ENCODE peak calls at places on chromosomes 1 and 21, in six cellular contexts. U, F, I, S, V and W are unnamed samples.

GRCh38 chr1:51927029-51927428 is 48.5 kb upstream of the NRDC start:
- DNase-seq in V (peak), F (no peak), S (no peak), U (peak), I (no peak), W (no peak)

GRCh38 chr1:87598429-87598828 is 269.7 kb downstream of the LMO4 start:
- DNase-seq in I (peak), F (no peak), S (no peak), U (peak), V (no peak), W (no peak)

GRCh38 chr1:16241116-16241763 is 4.3 kb upstream of the CPLANE2 start:
- DNase-seq in V (no peak), F (no peak), S (no peak), I (peak), U (no peak), W (no peak)

GRCh38 chr1:184310157-184310819 is 76.5 kb upstream of the C1orf21 start:
- DNase-seq in F (no peak), I (no peak), S (no peak), V (no peak), U (no peak), W (no peak)

GRCh38 chr1:218412181-218412580 is 67.0 kb downstream of the TGFB2 start:
- DNase-seq in I (no peak), V (peak), U (peak), S (no peak), F (no peak), W (no peak)

GRCh38 chr1:10415211-10415930 is 14.9 kb upstream of the CENPS start:
- DNase-seq in I (peak), V (peak), U (peak), F (no peak), S (peak), W (peak)

GRCh38 chr21:34039678-34040382 is 33.5 kb upstream of the MRPS6 start:
- DNase-seq in U (no peak), I (no peak), V (no peak), F (no peak), S (peak), W (no peak)

GRCh38 chr1:184664042-184664659 is 90.5 kb downstream of the EDEM3 start:
- DNase-seq in I (peak), V (peak), F (no peak), U (peak), S (peak), W (peak)

GRCh38 chr1:212979340-212980122 is 29.2 kb downstream of the VASH2 start:
- DNase-seq in S (no peak), V (no peak), U (no peak), F (no peak), I (no peak), W (no peak)

GRCh38 chr1:94434339-94435092 is 16.3 kb downstream of the ABCD3 start:
- DNase-seq in F (no peak), I (no peak), S (no peak), U (no peak), V (peak), W (no peak)

GRCh38 chr1:202164271-202165037 is 4.1 kb upstream of the PTPN7 start:
- DNase-seq in F (peak), I (no peak), V (no peak), U (no peak), S (peak), W (no peak)

GRCh38 chr1:206445116-206445515 is 25.2 kb upstream of the IKBKE start:
- DNase-seq in S (no peak), U (no peak), V (peak), I (no peak), F (no peak), W (peak)

GRCh38 chr1:41657679-41658078 is 173.2 kb upstream of the EDN2 start:
- DNase-seq in U (no peak), I (no peak), V (no peak), F (no peak), S (no peak), W (no peak)

GRCh38 chr1:231629132-231629531 is 2.5 kb downstream of the DISC1 start:
- DNase-seq in V (no peak), I (no peak), S (no peak), U (no peak), F (no peak), W (peak)

GRCh38 chr1:235468970-235469369 is 35.3 kb downstream of the B3GALNT2 start:
- DNase-seq in S (no peak), V (peak), I (peak), U (peak), F (no peak), W (peak)

GRCh38 chr21:45405819-45406762 is 1.1 kb downstream of the COL18A1 start:
- DNase-seq in S (no peak), F (no peak), U (peak), I (peak), V (peak), W (peak)

GRCh38 chr1:204084247-204084772 is 11.4 kb downstream of the SOX13 start:
- DNase-seq in V (no peak), I (peak), F (no peak), S (no peak), U (peak), W (no peak)

GRCh38 chr21:31529406-31529805 is 130.1 kb upstream of the SOD1 start:
- DNase-seq in F (no peak), V (no peak), I (no peak), S (no peak), U (no peak), W (no peak)

GRCh38 chr1:7293702-7294630 is 477.1 kb upstream of the VAMP3 start:
- DNase-seq in S (no peak), U (no peak), F (no peak), I (no peak), V (no peak), W (no peak)

GRCh38 chr21:45003331-45004058 is 63.7 kb downstream of the SLX9 start:
- DNase-seq in F (no peak), V (peak), U (no peak), S (no peak), I (peak), W (no peak)

GRCh38 chr1:224700915-224701531 is 84.9 kb downstream of the CNIH3 start:
- DNase-seq in F (peak), S (peak), V (no peak), I (peak), U (peak), W (no peak)

GRCh38 chr1:71587961-71588360 is 507.1 kb upstream of the ZRANB2 start:
- DNase-seq in S (no peak), V (peak), I (no peak), F (peak), U (peak), W (peak)

DNA sequence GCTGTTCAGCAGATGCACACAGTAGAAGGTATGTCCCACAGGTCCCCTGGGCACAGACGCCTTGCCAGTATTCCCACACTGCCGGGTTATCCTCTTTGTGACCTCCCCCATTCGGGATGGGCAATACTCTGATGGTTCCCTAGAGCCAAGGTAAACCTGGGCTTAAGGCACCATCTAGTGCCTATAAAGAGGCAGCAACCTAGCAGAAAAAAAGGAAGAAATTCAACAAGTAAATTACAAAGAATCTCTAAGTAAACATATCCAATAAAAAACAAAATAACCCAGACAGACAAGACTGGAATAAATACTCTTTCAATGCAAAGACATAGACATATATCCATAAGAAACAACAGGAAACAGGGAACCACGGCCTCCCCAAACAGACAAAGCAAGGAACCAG is 39.4 kb downstream of the HSF2BP start:
- DNase-seq in F (no peak), I (no peak), V (no peak), S (no peak), U (peak), W (no peak)
- TF ChIP-seq EZH2 in F (no peak), I (no peak), V (no peak), S (no peak), U (no peak), W (no peak)

DNA sequence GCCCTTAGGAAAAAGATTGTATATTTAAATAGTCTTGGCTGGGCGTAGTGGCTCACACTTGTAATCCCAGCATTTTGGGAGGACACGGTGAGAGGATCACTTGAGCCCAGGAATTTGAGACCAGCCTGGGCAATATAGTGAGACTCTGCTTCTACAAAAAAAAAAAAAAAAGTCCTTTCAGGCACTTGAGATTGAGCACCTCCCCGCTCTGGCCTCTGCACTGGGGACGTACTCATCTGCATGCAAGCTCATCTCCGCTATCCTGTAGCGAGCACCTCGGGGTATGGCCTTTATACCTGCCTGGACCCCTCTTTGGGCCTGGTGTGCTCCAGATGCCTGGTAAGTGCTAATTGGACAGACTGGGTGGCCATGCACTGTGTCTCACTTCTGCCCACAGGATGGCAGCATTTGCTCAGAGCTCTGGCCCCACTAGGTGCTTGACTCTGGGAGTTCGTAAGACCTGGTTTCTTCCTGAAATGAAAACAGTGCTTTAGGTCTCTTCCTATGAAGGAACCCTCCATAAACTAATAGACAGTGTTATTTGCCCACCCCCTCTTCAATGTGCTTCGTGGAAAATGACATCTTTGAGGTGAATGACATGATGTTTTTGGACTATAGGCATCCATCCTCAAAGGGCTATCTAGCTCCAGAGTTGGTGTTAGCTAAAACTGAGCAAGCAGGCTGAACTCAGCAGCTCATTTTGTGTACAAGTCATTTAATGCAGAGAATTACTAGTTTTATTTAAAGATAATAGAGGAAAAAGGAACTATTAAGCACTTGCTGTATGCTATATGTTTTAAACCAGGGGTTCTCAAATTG is 61.7 kb upstream of the ADAR start:
- DNase-seq in I (peak), S (peak), V (peak), F (peak), U (peak), W (peak)
- TF ChIP-seq EZH2 in I (no peak), S (no peak), V (no peak), F (no peak), U (no peak), W (no peak)

DNA sequence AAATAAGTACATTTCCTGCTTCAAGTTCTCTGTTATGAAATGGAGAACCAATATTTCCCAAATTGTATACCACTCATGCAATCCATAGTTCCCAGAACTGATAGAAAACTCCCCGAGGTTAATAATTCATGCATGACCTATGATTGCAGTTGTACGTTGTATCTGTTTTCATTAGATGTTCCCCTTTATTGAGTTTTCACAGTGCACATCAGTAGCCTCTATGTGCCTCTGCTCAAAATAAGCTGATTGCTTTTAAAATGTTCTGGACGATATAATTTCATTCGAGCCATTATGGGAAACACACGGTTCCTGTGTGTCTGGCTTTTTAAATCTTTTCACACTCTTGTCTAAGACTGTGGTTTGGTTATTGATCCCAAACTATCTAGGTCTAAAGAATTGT is 253.1 kb upstream of the KIAA0040 start:
- DNase-seq in I (no peak), V (no peak), U (no peak), F (no peak), S (no peak), W (no peak)
- TF ChIP-seq EZH2 in I (no peak), V (no peak), U (no peak), F (no peak), S (no peak), W (no peak)

GRCh38 chr1:213987422-213987875 is 324 bp upstream of the PROX1 start:
- DNase-seq in U (peak), F (no peak), I (no peak), S (no peak), V (no peak), W (no peak)

GRCh38 chr1:213988639-213989070 is 882 bp downstream of the PROX1 start:
- DNase-seq in F (no peak), V (no peak), I (no peak), U (no peak), S (no peak), W (no peak)

GRCh38 chr1:213989740-213990472 is 2.1 kb downstream of the PROX1 start:
- DNase-seq in I (no peak), F (no peak), V (no peak), S (no peak), U (no peak), W (no peak)

GRCh38 chr1:213987876-213988638 is at the start of gene PROX1:
- DNase-seq in I (peak), V (peak), S (peak), U (peak), F (no peak), W (peak)

GRCh38 chr1:213989071-213989739 is 1.4 kb downstream of the PROX1 start:
- DNase-seq in U (no peak), F (no peak), I (peak), V (no peak), S (no peak), W (peak)
- TF ChIP-seq EZH2 in U (no peak), F (no peak), I (no peak), V (no peak), S (no peak), W (no peak)

GRCh38 chr1:47231314-47232186 is 475 bp downstream of the TAL1 start:
- DNase-seq in U (no peak), I (no peak), F (no peak), S (peak), V (peak), W (peak)
- TF ChIP-seq EZH2 in U (no peak), I (peak), F (no peak), S (no peak), V (peak), W (no peak)

GRCh38 chr1:147050654-147051053 is 112.5 kb downstream of the NBPF12 start:
- DNase-seq in F (no peak), V (no peak), U (no peak), S (no peak), I (no peak), W (no peak)
- TF ChIP-seq EZH2 in F (no peak), V (no peak), U (no peak), S (no peak), I (no peak), W (no peak)

GRCh38 chr1:935751-936231 is 12.1 kb downstream of the SAMD11 start:
- DNase-seq in F (no peak), I (no peak), V (no peak), S (peak), U (no peak), W (no peak)
- TF ChIP-seq EZH2 in F (no peak), I (no peak), V (no peak), S (no peak), U (no peak), W (peak)

GRCh38 chr21:43328591-43329360 is 98.2 kb downstream of the SIK1 start:
- DNase-seq in F (no peak), V (no peak), S (no peak), U (no peak), I (no peak), W (no peak)
- TF ChIP-seq EZH2 in F (no peak), V (no peak), S (no peak), U (no peak), I (no peak), W (no peak)